ENCODE peak calls at places on chromosomes 12 and 14, in five cellular contexts. R is PC-3, S is hepatocyte, V is HCT116, K is GM23338. F is an unnamed sample.

GRCh38 chr12:41310367-41310766 is 122.2 kb downstream of the PDZRN4 start:
- DNase-seq in R (no peak), S (no peak), V (no peak), K (no peak), F (no peak)

GRCh38 chr12:124737040-124737419 is 126.6 kb downstream of the SCARB1 start:
- DNase-seq in R (peak), S (no peak), V (no peak), K (no peak), F (no peak)

GRCh38 chr12:94670075-94670474 is 19.7 kb upstream of the TMCC3 start:
- DNase-seq in R (peak), S (no peak), V (no peak), K (no peak), F (no peak)

GRCh38 chr12:48351022-48351708 is 446 bp upstream of the ZNF641 start:
- DNase-seq in R (peak), S (peak), V (peak), K (peak), F (no peak)

GRCh38 chr12:52186135-52186840 is 5.5 kb downstream of the KRT80 start:
- DNase-seq in R (peak), S (peak), V (no peak), K (no peak), F (no peak)

GRCh38 chr12:6607751-6608591 is 792 bp upstream of the CHD4 start:
- DNase-seq in R (peak), S (peak), V (peak), K (peak), F (peak)

GRCh38 chr12:27709932-27710591 is 570 bp upstream of the MRPS35 start:
- DNase-seq in R (peak), S (no peak), V (no peak), K (no peak), F (no peak)

GRCh38 chr14:61319706-61320105 is 1.7 kb upstream of the PRKCH start:
- DNase-seq in R (no peak), S (no peak), V (no peak), K (no peak), F (no peak)

GRCh38 chr12:42810006-42810405 is 220.5 kb upstream of the PRICKLE1 start:
- DNase-seq in R (peak), S (no peak), V (no peak), K (no peak), F (no peak)

GRCh38 chr12:79629561-79629960 is 61.2 kb downstream of the PAWR start:
- DNase-seq in R (no peak), S (no peak), V (no peak), K (no peak), F (no peak)

GRCh38 chr12:109087250-109087649 is 6.0 kb downstream of the ALKBH2 start:
- DNase-seq in R (no peak), S (no peak), V (no peak), K (no peak), F (no peak)

GRCh38 chr14:22520235-22520634 is 68.8 kb downstream of the DAD1 start:
- DNase-seq in R (no peak), S (no peak), V (no peak), K (no peak), F (no peak)

GRCh38 chr14:99463974-99464373 is 16.7 kb downstream of the SETD3 start:
- DNase-seq in R (no peak), S (no peak), V (no peak), K (no peak), F (no peak)
- H3K4me3 ChIP-seq in R (no peak), S (no peak), V (no peak), K (no peak), F (no peak)

GRCh38 chr12:96164951-96165858 is 29.0 kb upstream of the ELK3 start:
- DNase-seq in R (no peak), S (no peak), V (no peak), K (no peak), F (no peak)
- H3K27ac ChIP-seq in R (no peak), S (no peak), V (no peak), K (no peak), F (no peak)

GRCh38 chr14:59117754-59118153 is 70.7 kb upstream of the DAAM1 start:
- DNase-seq in R (peak), S (no peak), V (no peak), K (no peak), F (no peak)
- TF ChIP-seq EZH2phosphoT487 in R (no peak), S (no peak), V (no peak), K (no peak), F (no peak)

DNA sequence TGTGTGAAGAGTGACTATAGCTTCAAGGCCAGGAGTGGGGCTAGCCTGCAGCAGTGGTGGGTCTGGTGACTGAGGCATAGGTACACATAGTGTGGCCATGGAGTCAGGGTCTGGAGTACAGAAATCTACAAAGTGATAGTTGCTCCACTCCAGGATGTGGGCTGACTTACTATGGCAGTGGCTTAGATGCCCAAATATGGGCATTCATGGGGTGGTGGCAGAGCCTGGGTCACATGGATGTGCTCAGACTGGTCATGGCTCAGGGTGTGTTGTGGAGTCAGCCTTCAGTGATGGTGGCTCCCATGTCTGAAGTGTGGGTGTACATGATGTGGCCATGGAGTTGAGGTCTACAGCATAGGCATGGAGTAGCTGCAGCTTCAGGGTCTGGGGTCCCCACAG is 27.3 kb downstream of the CLEC6A start:
- DNase-seq in R (no peak), S (no peak), V (no peak), K (no peak), F (no peak)
- H3K4me3 ChIP-seq in R (no peak), S (no peak), V (no peak), K (no peak), F (no peak)

GRCh38 chr12:127286281-127286680 is 980.7 kb upstream of the TMEM132C start:
- DNase-seq in R (no peak), S (no peak), V (no peak), K (no peak), F (no peak)

GRCh38 chr12:127287256-127287655 is 979.7 kb upstream of the TMEM132C start:
- DNase-seq in R (no peak), S (no peak), V (no peak), K (no peak), F (no peak)

GRCh38 chr12:127282786-127283565 is 984.0 kb upstream of the TMEM132C start:
- DNase-seq in R (no peak), S (no peak), V (no peak), K (no peak), F (no peak)

GRCh38 chr12:127284021-127284420 is 982.9 kb upstream of the TMEM132C start:
- DNase-seq in R (no peak), S (no peak), V (no peak), K (no peak), F (no peak)

GRCh38 chr12:127284870-127285431 is 982.0 kb upstream of the TMEM132C start:
- DNase-seq in R (peak), S (no peak), V (no peak), K (no peak), F (no peak)
- H3K27ac ChIP-seq in R (peak), S (no peak), V (no peak), K (no peak), F (no peak)

GRCh38 chr12:40225984-40226602 is 1.3 kb downstream of the LRRK2 start:
- DNase-seq in R (no peak), S (no peak), V (no peak), K (no peak), F (peak)

GRCh38 chr12:40224439-40225291 is at the start of gene LRRK2:
- DNase-seq in R (no peak), S (peak), V (no peak), K (peak), F (peak)

GRCh38 chr12:40227447-40227846 is 2.6 kb downstream of the LRRK2 start:
- DNase-seq in R (no peak), S (no peak), V (no peak), K (no peak), F (no peak)

GRCh38 chr12:40225337-40225983 is 663 bp downstream of the LRRK2 start:
- DNase-seq in R (no peak), S (no peak), V (no peak), K (no peak), F (no peak)

DNA sequence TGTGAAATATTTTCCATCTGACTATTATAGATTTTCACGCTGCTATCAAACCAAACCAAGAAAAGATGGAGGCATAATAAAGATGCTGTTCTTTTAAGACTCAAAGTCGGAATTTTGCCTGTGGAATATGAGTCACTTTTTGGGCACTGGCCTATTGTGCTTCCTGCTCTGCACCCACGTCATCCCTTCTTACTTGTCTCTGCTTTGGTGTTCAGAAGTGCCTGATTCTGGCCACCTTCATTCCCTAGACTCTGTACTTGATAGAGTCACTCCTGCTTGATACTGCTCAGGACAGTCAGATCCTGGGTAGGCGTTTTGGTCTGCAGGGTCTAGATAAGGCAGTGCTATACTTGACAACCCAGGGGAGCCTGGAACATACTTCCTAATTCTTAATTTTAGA is 1.9 kb downstream of the LRRK2 start:
- DNase-seq in R (peak), S (no peak), V (no peak), K (no peak), F (peak)
- TF ChIP-seq EZH2phosphoT487 in R (no peak), S (no peak), V (no peak), K (no peak), F (no peak)

GRCh38 chr14:99809864-99810854 is 16.9 kb downstream of the EML1 start:
- DNase-seq in R (no peak), S (peak), V (no peak), K (no peak), F (no peak)
- H3K4me3 ChIP-seq in R (no peak), S (no peak), V (no peak), K (no peak), F (no peak)

DNA sequence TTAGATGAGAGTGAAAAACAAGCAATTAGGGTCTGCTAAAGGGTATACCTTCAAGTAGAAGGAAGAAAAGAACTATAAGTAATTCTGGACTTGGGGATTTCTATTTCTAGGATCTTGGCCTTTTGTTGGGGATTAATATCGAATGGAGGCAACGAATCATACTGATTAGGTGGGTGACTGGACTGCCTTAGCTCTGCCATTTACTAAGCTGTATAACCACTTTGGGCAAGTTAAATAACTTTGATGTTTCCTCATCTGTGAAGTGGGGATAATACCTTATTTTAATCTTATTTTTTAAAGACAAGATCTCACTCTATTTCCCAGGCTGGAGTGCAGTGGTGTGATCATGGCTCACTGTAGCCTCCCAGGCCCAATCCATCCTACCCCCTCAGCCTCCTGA is 6.6 kb downstream of the IKBIP start:
- DNase-seq in R (no peak), S (no peak), V (no peak), K (no peak), F (no peak)
- H3K27ac ChIP-seq in R (no peak), S (no peak), V (no peak), K (no peak), F (no peak)

DNA sequence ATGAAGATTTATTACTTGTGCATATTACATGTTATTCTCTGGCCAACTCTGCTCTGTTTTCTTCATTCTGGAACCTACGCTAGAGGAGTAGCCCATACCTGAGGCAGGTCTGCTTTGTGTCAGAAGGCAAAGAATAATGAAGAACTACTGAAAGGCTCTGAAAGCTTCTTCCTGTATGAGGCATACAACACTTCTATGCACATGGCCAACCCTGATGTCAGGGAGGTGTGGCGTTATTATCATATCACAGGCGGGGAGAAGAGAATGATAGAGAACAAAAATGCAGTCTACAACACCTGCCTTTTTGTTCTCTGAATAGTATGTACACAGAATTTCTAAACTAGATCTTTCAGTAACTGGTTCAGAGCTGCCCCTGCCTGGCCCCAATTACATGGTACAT is 32.5 kb upstream of the CRY1 start:
- DNase-seq in R (no peak), S (no peak), V (no peak), K (no peak), F (no peak)
- TF ChIP-seq EZH2phosphoT487 in R (no peak), S (no peak), V (no peak), K (no peak), F (no peak)